ENCODE peak calls at places on chromosomes 11 and 22, in five cellular contexts. H is naive thymus-derived CD4-positive, alpha-beta T cell; G is transverse colon; A is colonic mucosa; R is right cardiac atrium. F is an unnamed sample.

GRCh38 chr11:23143031-23143430 is 282.8 kb upstream of the CCDC179 start:
- DNase-seq in H (no peak), R (no peak), G (no peak), A (no peak), F (no peak)

GRCh38 chr22:46089426-46090041 is 60.8 kb upstream of the PPARA start:
- DNase-seq in G (peak), A (no peak), R (peak), H (no peak), F (no peak)

GRCh38 chr11:111819161-111820058 is 52.0 kb downstream of the ALG9 start:
- DNase-seq in A (peak), R (no peak), G (peak), H (no peak), F (no peak)

GRCh38 chr22:20550851-20551744 is 43.7 kb downstream of the MED15 start:
- DNase-seq in R (peak), A (no peak), G (no peak), H (peak), F (peak)

GRCh38 chr22:37112084-37112728 is 2.7 kb upstream of the TMPRSS6 start:
- DNase-seq in R (no peak), H (no peak), A (no peak), G (no peak), F (no peak)

GRCh38 chr22:35064664-35065063 is 1.3 kb upstream of the ISX start:
- DNase-seq in H (no peak), G (peak), A (peak), R (no peak), F (no peak)

GRCh38 chr11:14969922-14970323 is 2.2 kb downstream of the CALCA start:
- DNase-seq in R (peak), H (peak), G (peak), A (peak), F (no peak)

GRCh38 chr11:121464352-121464946 is 11.7 kb upstream of the SORL1-AS1 start:
- DNase-seq in G (peak), H (peak), A (no peak), R (peak), F (peak)

GRCh38 chr22:32819120-32819519 is 17.6 kb downstream of the TIMP3 start:
- DNase-seq in R (no peak), G (no peak), H (no peak), A (no peak), F (no peak)

GRCh38 chr11:61293869-61294716 is 1.0 kb downstream of the VWCE start:
- DNase-seq in A (no peak), R (peak), G (peak), H (no peak), F (no peak)

GRCh38 chr11:86185346-86185745 is 59.2 kb upstream of the EED start:
- DNase-seq in H (no peak), A (no peak), R (no peak), G (no peak), F (no peak)
- H3K27ac ChIP-seq in H (no peak), A (no peak), R (no peak), G (no peak), F (no peak)

GRCh38 chr11:67066333-67066709 is 9.7 kb downstream of the RHOD start:
- DNase-seq in H (no peak), A (no peak), G (no peak), R (no peak), F (no peak)

GRCh38 chr11:67072295-67072694 is 15.6 kb downstream of the RHOD start:
- DNase-seq in H (no peak), A (no peak), R (no peak), G (no peak), F (no peak)

GRCh38 chr11:67073908-67074307 is 17.3 kb downstream of the RHOD start:
- DNase-seq in H (no peak), G (no peak), R (no peak), A (no peak), F (no peak)

GRCh38 chr11:67076202-67076601 is 19.6 kb downstream of the RHOD start:
- DNase-seq in A (no peak), H (no peak), G (no peak), R (no peak), F (no peak)

DNA sequence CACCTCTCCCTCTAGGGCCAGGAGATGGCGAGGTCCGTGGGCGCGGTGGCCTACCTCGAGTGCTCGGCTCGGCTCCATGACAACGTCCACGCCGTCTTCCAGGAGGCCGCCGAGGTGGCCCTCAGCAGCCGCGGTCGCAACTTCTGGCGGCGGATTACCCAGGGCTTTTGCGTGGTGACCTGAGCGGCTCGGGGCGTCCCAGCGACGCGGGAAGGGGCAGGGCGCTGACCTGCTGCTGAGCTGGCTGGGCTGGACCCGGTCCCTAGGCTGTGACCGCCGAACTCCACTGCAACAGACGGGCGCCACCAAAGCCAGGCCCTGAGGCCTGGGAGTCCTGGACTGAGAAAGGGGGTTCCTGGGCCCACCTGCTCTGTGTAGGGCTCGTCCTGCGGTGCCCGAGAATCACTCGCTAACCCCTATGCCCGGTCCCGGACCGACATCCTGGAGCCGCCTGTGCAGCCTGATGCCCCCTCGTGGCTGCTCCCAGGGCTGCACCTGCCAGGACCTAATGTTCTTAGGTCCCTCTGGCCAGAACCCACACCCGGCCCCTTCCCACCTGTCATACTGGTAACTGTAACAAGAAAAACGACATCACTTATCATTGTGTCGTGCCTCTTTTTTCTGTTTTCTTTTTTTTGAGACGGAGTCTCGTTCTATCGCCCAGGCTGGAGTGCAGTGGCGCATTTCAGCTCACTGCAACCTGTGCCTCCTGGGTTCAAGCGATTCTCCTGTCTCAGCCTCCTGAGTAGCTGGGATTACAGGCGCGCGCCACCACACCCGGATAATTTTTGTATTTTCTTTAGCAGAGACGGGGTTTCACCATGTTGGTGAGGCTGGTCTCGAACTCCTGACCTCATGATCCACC is 15.0 kb downstream of the RHOD start:
- DNase-seq in G (peak), R (peak), H (peak), A (peak), F (peak)
- H3K4me3 ChIP-seq in G (peak), R (peak), H (peak), A (peak), F (no peak)

DNA sequence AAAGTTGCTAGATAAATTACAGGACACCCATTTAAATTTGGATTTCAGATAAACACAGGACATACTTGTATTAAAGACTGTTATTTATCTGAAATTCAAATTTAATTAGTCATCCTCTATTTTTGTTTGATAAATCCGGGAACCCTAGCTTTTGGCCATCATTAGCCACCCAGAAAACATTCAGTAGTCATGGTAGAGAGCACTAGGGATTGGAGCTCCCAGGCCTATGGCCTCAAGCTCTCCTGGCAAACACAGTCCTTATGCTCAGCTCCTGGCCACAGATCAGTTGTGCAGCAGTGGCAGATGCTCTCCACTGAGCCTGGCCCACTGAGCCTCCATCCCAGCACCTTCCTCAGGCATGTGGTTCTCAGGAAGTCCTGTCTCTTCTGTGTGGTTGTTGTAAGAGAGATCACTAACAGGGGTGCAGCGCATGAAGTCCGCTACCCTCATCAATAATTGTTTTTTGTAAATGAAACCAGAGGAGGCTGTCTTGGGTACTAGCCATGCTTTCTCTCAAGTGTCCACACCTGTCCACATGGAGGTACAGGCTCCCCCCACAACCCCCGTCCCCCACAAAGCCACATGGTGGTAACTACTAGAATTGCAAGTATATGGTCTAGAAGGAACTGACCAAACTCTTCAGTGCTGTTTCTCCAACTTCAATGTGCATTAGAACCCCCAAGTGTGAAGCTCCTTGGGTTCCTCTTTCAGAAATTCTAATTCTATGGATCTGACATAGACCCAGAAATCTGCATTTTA is 1.1 kb upstream of the IRAG1 start:
- DNase-seq in G (no peak), R (no peak), H (no peak), A (no peak), F (no peak)
- H3K27ac ChIP-seq in G (peak), R (no peak), H (no peak), A (peak), F (no peak)

GRCh38 chr11:94750319-94751215 is 17.6 kb upstream of the AMOTL1 start:
- DNase-seq in A (no peak), H (no peak), G (no peak), R (peak), F (no peak)
- H3K4me3 ChIP-seq in A (no peak), H (no peak), G (no peak), R (peak), F (no peak)